ENCODE peak calls at places on chromosomes 3 and 15, in four cellular contexts. Q is pancreas, T is endothelial cell of umbilical vein, N is neural progenitor cell. Y is an unnamed sample. For H3K4me1 and H3K36me3, the result is how much of the 10 kb centered on the place peaks cover.

GRCh38 chr3:112366428-112366931 is 33.5 kb downstream of the CD200 start:
- DNase-seq in Q (no peak), N (no peak), T (no peak), Y (no peak)

GRCh38 chr3:176796371-176796770 is 400.9 kb downstream of the TBL1XR1 start:
- DNase-seq in Q (no peak), N (no peak), T (no peak), Y (no peak)

GRCh38 chr15:26662226-26662750 is 110.6 kb downstream of the GABRB3 start:
- DNase-seq in T (no peak), N (peak), Q (no peak), Y (no peak)

GRCh38 chr3:124424396-124424795 is 305.9 kb upstream of the UMPS start:
- DNase-seq in T (no peak), N (no peak), Q (no peak), Y (no peak)

GRCh38 chr3:28601291-28601690 is 252.7 kb upstream of the AZI2 start:
- DNase-seq in T (no peak), Q (no peak), N (no peak), Y (no peak)

GRCh38 chr15:96564546-96564945 is 234.0 kb downstream of the NR2F2 start:
- DNase-seq in N (no peak), T (no peak), Q (no peak), Y (no peak)

GRCh38 chr3:132659370-132660055 is at the start of gene ACAD11:
- DNase-seq in Q (peak), T (peak), N (peak), Y (peak)

GRCh38 chr3:23548706-23549105 is 257.0 kb upstream of the UBE2E1 start:
- DNase-seq in N (no peak), Q (no peak), T (no peak), Y (no peak)

GRCh38 chr3:13220991-13221390 is 147.8 kb upstream of the IQSEC1 start:
- DNase-seq in T (no peak), N (no peak), Q (no peak), Y (no peak)

GRCh38 chr15:99295840-99296239 is 44.6 kb downstream of the LRRC28 start:
- DNase-seq in T (no peak), Q (no peak), N (no peak), Y (no peak)

GRCh38 chr3:171295502-171296373 is 164.5 kb downstream of the TNIK start:
- DNase-seq in N (peak), T (peak), Q (no peak), Y (no peak)

GRCh38 chr3:189316296-189317019 is 144.7 kb downstream of the TPRG1 start:
- DNase-seq in Q (no peak), T (no peak), N (no peak), Y (no peak)

GRCh38 chr3:12984023-12984823 is 89.0 kb downstream of the IQSEC1 start:
- DNase-seq in Q (peak), N (peak), T (peak), Y (no peak)

GRCh38 chr3:29494305-29495036 is 213.6 kb downstream of the RBMS3 start:
- DNase-seq in Q (no peak), N (no peak), T (peak), Y (no peak)

GRCh38 chr3:118972974-118973373 is 61.7 kb downstream of the IGSF11 start:
- DNase-seq in T (no peak), N (no peak), Q (peak), Y (no peak)

GRCh38 chr3:178126686-178127085 is 409.6 kb upstream of the KCNMB2 start:
- DNase-seq in T (no peak), Q (no peak), N (no peak), Y (no peak)

GRCh38 chr3:96657710-96658109 is 156.7 kb upstream of the EPHA6 start:
- DNase-seq in Q (no peak), N (no peak), T (no peak), Y (no peak)

GRCh38 chr3:135966349-135966695 is 794 bp downstream of the PPP2R3A start:
- DNase-seq in N (peak), Q (no peak), T (no peak), Y (no peak)

GRCh38 chr3:105166893-105167292 is 199.8 kb upstream of the ALCAM start:
- DNase-seq in Q (no peak), T (no peak), N (no peak), Y (no peak)

GRCh38 chr15:93520206-93520605 is 431.2 kb upstream of the RGMA start:
- DNase-seq in T (no peak), Q (no peak), N (peak), Y (no peak)

GRCh38 chr15:60612400-60613048 is 133.6 kb upstream of the ICE2 start:
- DNase-seq in N (no peak), Q (no peak), T (no peak), Y (no peak)

GRCh38 chr3:129360224-129360623 is 68.2 kb downstream of the EFCAB12 start:
- DNase-seq in T (no peak), Q (no peak), N (peak), Y (no peak)

GRCh38 chr3:194000712-194001111 is 135.2 kb upstream of the HES1 start:
- DNase-seq in T (no peak), N (no peak), Q (no peak), Y (no peak)

GRCh38 chr3:150376001-150376848 is 31.9 kb upstream of the TSC22D2 start:
- DNase-seq in T (peak), Q (peak), N (no peak), Y (no peak)

GRCh38 chr15:49137861-49138260 is 17.5 kb downstream of the COPS2 start:
- DNase-seq in Q (no peak), T (peak), N (no peak), Y (no peak)

GRCh38 chr3:178084938-178085816 is 451.1 kb upstream of the KCNMB2 start:
- DNase-seq in Q (peak), T (peak), N (peak), Y (peak)

GRCh38 chr3:187456268-187456667 is 88.1 kb downstream of the RTP4 start:
- DNase-seq in Q (peak), T (no peak), N (no peak), Y (peak)

DNA sequence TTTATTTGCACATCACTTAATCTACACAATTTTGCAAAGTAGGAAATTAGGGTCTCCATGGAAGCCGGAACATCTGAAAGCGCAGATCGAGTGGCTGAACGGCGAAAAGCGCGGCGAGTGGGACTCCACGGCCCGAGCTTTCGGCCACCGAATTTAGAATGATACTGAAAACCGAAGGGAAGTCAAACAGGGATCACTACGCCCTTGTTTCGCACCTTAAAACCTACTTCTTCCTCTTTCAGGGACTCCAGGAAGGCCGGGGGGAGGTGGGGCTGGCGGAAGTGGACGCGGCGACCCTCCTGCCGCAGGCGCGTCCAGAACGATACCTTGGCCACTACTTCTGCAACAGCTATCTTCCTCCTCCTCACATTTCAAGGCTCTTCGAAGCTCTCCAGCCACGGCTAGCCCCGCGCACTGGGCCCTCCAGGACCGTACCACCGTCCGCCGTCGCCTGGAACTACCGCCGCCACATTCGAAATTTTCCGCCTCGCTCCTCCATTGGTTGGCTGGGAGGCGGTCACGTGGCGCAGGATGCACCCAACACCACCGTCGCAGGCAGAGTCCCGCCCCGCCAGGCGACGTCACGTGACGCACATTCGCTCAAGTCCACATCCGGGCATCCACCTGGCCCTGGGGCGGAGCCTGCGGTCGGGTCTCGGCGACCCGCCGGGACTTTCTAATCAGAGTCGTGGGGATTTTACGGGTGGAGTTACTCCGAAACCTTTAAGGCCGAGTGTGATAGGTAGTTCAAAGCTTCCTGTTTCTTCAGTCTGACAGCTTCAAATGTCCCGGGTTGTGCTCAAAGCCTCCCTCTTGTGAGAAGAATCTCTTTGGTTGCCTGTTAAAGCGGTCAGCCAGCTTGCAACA is at the start of gene SGO1:
- DNase-seq in T (peak), N (peak), Q (peak), Y (peak)
- TF ChIP-seq CTCF in T (no peak), N (no peak), Q (no peak), Y (no peak)

DNA sequence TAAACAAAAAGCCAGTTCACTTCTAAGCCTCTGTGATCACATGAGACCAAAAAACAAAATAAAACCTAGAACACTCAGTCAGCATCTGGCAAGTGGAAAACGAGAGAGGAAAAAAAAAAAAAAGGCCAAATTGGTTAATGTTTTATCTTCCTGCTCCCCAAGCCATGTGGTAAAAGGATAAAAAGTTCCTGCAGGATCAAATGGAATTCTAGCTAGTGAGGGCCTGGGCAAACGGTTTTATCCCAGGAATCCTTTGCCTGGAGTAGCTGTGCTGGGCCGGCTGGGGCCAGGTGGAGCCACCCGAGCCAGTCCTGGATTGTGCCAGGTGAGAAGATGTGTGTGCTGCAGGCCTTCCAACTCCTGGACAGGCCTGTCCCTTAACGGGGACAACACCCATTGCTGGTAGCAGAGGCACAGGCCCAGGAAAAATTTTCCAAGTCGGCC is 13.2 kb downstream of the SMAD6 start:
- DNase-seq in Q (peak), T (no peak), N (peak), Y (no peak)
- H3K4me1 ChIP-seq in Q (under half), T (under half), N (under half), Y (half or more)

GRCh38 chr3:47424434-47425382 is 43.9 kb downstream of the PTPN23 start:
- DNase-seq in N (no peak), T (no peak), Q (no peak), Y (no peak)
- H3K36me3 ChIP-seq in N (under half), T (under half), Q (under half), Y (under half)

GRCh38 chr15:88664151-88664778 is 25.4 kb downstream of the ISG20 start:
- DNase-seq in Q (no peak), T (peak), N (no peak), Y (peak)
- TF ChIP-seq CTCF in Q (no peak), T (peak), N (peak), Y (peak)

GRCh38 chr3:127735767-127736693 is 63.3 kb downstream of the ABTB1 start:
- DNase-seq in T (peak), N (no peak), Q (no peak), Y (no peak)
- H3K4me1 ChIP-seq in T (under half), N (under half), Q (under half), Y (half or more)

DNA sequence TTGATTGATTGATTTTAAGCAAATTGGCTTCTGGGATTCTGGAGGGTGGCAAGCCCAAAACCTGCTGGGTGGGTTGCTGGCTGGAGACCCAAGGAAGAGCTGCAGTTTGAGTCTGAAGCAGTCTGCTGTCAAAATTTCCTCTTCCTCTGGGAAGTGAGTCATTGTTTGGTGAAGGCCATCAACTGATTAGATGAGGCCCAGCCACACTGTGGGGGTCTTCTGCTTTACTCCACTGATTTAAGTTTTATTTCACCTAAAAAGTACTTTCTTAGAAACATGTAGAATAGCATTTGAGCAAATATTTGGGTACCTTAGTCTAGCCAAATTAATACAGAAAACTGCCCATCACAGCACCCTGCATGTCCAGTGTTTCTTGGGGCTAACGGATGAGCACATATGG is 33.8 kb downstream of the FAH start:
- DNase-seq in N (no peak), Q (no peak), T (no peak), Y (no peak)
- H3K36me3 ChIP-seq in N (under half), Q (under half), T (under half), Y (under half)

GRCh38 chr3:46870651-46871050 is 6.9 kb upstream of the PTH1R start:
- DNase-seq in T (no peak), N (no peak), Q (no peak), Y (no peak)

GRCh38 chr3:46873521-46873920 is 4.0 kb upstream of the PTH1R start:
- DNase-seq in Q (no peak), N (no peak), T (no peak), Y (no peak)

GRCh38 chr3:46869440-46869839 is 6.2 kb upstream of the MYL3 start:
- DNase-seq in Q (no peak), T (no peak), N (no peak), Y (no peak)

GRCh38 chr3:46868948-46869347 is 5.7 kb upstream of the MYL3 start:
- DNase-seq in T (no peak), Q (no peak), N (no peak), Y (no peak)

DNA sequence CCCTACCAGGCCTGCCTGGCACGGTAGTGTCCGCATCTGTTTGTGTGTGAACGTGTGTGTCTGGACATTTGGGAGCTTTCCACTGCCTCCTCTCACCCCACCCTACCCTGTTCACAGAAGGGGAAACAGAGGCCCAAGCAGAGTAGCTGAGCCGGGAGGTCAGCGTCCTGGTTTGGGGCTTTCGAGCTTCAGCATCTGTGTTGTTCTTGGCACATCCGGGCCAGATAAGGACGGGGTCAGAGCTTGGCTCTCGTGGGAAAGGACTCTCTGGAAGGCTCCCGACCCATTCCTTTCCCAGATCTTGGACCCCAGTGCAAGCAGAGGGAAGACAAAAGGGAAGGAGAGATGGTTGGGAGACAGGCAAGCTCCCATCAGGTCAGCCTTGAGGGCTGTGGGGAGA is 6.3 kb upstream of the PTH1R start:
- DNase-seq in T (peak), Q (no peak), N (no peak), Y (no peak)
- TF ChIP-seq CTCF in T (no peak), Q (no peak), N (no peak), Y (no peak)

GRCh38 chr3:14806641-14807263 is 12.0 kb upstream of the FGD5 start:
- DNase-seq in Q (no peak), N (no peak), T (peak), Y (no peak)
- H3K4me1 ChIP-seq in Q (under half), N (under half), T (under half), Y (under half)

GRCh38 chr15:38534691-38535090 is 29.9 kb downstream of the RASGRP1 start:
- DNase-seq in Q (no peak), T (no peak), N (no peak), Y (no peak)
- H3K36me3 ChIP-seq in Q (under half), T (under half), N (under half), Y (under half)

DNA sequence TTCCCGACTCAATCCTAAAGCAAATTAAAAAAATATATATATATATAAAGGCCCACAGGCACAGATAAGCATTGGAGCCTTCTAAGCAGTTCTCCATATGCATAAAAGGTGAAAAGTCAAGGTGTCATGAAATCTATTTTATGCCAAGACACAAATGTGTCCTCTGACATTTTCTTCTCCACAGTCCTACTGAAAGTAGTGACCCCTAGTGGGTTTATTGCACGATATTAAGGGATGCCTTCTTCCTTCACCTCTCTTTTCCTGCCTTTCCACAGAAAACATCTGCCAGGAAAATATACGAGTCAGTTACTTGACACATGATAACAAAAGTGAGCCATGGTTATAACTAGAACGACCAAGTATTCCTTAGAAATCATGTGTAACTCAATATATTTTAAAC is 303.2 kb downstream of the TIGIT start:
- DNase-seq in Q (no peak), T (no peak), N (no peak), Y (no peak)
- TF ChIP-seq CTCF in Q (no peak), T (no peak), N (peak), Y (no peak)